ENCODE peak calls at places on chromosome 18, in four cellular contexts. One of them, this sample, is unnamed.
A peak's percentile ranks its signal among the peaks of the same experiment; 100 is the strongest.

GRCh38 chr18:8889479-8889878 is 184.1 kb downstream of the MTCL1 start:
- DNase-seq in GM12878: no peak
- DNase-seq in K562: no peak
- DNase-seq in IMR-90: peak; percentile 51
- DNase-seq in this sample: no peak

GRCh38 chr18:11497585-11497984 is 111.8 kb upstream of the SLC35G4 start:
- DNase-seq in GM12878: no peak
- DNase-seq in K562: no peak
- DNase-seq in IMR-90: peak; percentile 49
- DNase-seq in this sample: no peak

GRCh38 chr18:7789853-7790552 is 222.9 kb downstream of the PTPRM start:
- DNase-seq in GM12878: no peak
- DNase-seq in K562: no peak
- DNase-seq in IMR-90: peak; percentile 55
- DNase-seq in this sample: peak; percentile 33

GRCh38 chr18:45761512-45762114 is 37.6 kb downstream of the SLC14A1 start:
- DNase-seq in GM12878: no peak
- DNase-seq in K562: no peak
- DNase-seq in IMR-90: no peak
- DNase-seq in this sample: no peak

GRCh38 chr18:45248240-45248903 is 366.9 kb upstream of the SLC14A2 start:
- DNase-seq in GM12878: no peak
- DNase-seq in K562: no peak
- DNase-seq in IMR-90: peak; percentile 81
- DNase-seq in this sample: no peak

GRCh38 chr18:77911973-77912372 is 662.3 kb downstream of the GALR1 start:
- DNase-seq in GM12878: no peak
- DNase-seq in K562: no peak
- DNase-seq in IMR-90: no peak
- DNase-seq in this sample: no peak

GRCh38 chr18:29191263-29191662 is 1014.3 kb upstream of the CDH2 start:
- DNase-seq in GM12878: no peak
- DNase-seq in K562: no peak
- DNase-seq in IMR-90: peak; percentile 45
- DNase-seq in this sample: peak; percentile 1

GRCh38 chr18:39519741-39520140 is 1954.1 kb upstream of the CELF4 start:
- DNase-seq in GM12878: no peak
- DNase-seq in K562: no peak
- DNase-seq in IMR-90: no peak
- DNase-seq in this sample: no peak

GRCh38 chr18:76452357-76452756 is 42.7 kb downstream of the ZNF516 start:
- DNase-seq in GM12878: no peak
- DNase-seq in K562: no peak
- DNase-seq in IMR-90: peak; percentile 67
- DNase-seq in this sample: no peak

GRCh38 chr18:14971461-14972185 is 223.7 kb downstream of the ANKRD30B start:
- DNase-seq in GM12878: no peak
- DNase-seq in K562: no peak
- DNase-seq in IMR-90: no peak
- DNase-seq in this sample: no peak

GRCh38 chr18:77108821-77109692 is 23.5 kb downstream of the MBP start:
- DNase-seq in GM12878: no peak
- DNase-seq in K562: no peak
- DNase-seq in IMR-90: no peak
- DNase-seq in this sample: no peak

GRCh38 chr18:76518073-76518472 is 23.0 kb upstream of the ZNF516 start:
- DNase-seq in GM12878: no peak
- DNase-seq in K562: no peak
- DNase-seq in IMR-90: peak; percentile 32
- DNase-seq in this sample: no peak

GRCh38 chr18:24968233-24968775 is 383.7 kb downstream of the ZNF521 start:
- DNase-seq in GM12878: no peak
- DNase-seq in K562: no peak
- DNase-seq in IMR-90: peak; percentile 43
- DNase-seq in this sample: no peak
- TF ChIP-seq ELK1 in GM12878: no peak
- TF ChIP-seq ELK1 in K562: no peak
- TF ChIP-seq ELK1 in IMR-90: no peak
- TF ChIP-seq ELK1 in this sample: no peak

DNA sequence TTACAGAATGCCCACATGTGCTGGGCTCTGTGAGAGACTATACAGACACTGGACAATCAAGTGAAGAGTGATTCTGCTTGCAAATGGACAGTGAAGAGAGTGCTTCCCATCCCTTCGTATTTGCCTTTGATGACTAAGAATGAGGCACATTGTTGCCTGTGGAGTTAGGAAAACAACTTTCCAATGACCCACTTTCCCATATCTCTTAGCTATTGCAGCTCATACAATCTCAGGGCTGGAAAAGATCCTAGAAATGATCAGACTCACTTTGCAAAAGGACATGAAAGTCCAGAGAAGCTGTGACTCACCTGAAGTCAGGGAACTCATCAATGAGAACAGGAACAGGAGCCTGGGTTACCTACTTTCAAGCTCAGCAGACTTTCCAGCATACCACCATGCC is 440.5 kb upstream of the TCF4 start:
- DNase-seq in GM12878: no peak
- DNase-seq in K562: no peak
- DNase-seq in IMR-90: peak; percentile 80
- DNase-seq in this sample: peak; percentile 24
- TF ChIP-seq ELK1 in GM12878: no peak
- TF ChIP-seq ELK1 in K562: no peak
- TF ChIP-seq ELK1 in IMR-90: no peak
- TF ChIP-seq ELK1 in this sample: no peak

DNA sequence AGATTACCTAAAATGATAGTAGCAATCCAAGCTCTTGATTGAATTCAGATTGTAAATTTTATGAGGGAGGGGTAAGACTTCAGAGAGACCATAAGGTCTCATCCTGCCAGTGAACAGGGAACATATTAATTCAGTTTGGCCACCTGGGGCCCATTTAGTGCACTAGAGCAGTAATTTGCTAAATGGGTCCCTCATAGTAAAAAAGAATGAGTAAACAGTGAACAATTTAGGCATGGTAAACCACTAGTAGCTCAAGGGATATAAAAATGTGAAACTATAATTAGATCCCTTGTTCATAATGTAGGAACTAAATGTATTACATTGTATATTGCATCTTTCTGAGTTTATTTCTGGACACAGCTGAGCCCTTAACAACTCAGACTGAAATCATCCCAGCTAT is 4.9 kb upstream of the PHLPP1 start:
- DNase-seq in GM12878: no peak
- DNase-seq in K562: no peak
- DNase-seq in IMR-90: peak; percentile 33
- DNase-seq in this sample: no peak
- TF ChIP-seq ELK1 in GM12878: no peak
- TF ChIP-seq ELK1 in K562: no peak
- TF ChIP-seq ELK1 in IMR-90: no peak
- TF ChIP-seq ELK1 in this sample: no peak

GRCh38 chr18:58911241-58911640 is 46.6 kb downstream of the ZNF532 start:
- DNase-seq in GM12878: no peak
- DNase-seq in K562: no peak
- DNase-seq in IMR-90: peak; percentile 31
- DNase-seq in this sample: no peak
- TF ChIP-seq ELK1 in GM12878: no peak
- TF ChIP-seq ELK1 in K562: no peak
- TF ChIP-seq ELK1 in IMR-90: no peak
- TF ChIP-seq ELK1 in this sample: no peak

DNA sequence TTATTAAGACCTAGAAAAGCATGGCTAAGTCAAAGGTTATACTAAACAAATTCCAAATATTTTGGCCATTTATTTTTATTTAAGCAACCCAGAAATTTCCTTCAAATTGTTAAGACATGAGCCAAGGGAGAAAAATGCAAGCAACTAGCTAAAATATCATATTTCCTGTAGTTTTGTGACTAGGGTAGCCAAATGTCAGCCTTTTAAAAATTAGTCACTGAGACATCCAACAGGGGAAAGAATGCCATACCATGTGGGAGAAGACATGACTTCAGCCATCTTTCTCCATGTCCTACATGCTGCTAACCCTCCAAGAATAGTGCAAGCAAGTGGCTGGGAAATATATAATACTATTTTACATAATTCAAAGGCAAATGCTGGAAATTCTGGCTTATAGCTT is 197.9 kb downstream of the DSEL start:
- DNase-seq in GM12878: no peak
- DNase-seq in K562: no peak
- DNase-seq in IMR-90: peak; percentile 69
- DNase-seq in this sample: no peak
- TF ChIP-seq ELK1 in GM12878: no peak
- TF ChIP-seq ELK1 in K562: no peak
- TF ChIP-seq ELK1 in IMR-90: no peak
- TF ChIP-seq ELK1 in this sample: no peak

GRCh38 chr18:48519431-48520100 is 19.3 kb upstream of the CTIF start:
- DNase-seq in GM12878: no peak
- DNase-seq in K562: no peak
- DNase-seq in IMR-90: no peak
- DNase-seq in this sample: no peak

GRCh38 chr18:48527467-48527866 is 11.4 kb upstream of the CTIF start:
- DNase-seq in GM12878: no peak
- DNase-seq in K562: no peak
- DNase-seq in IMR-90: no peak
- DNase-seq in this sample: no peak

GRCh38 chr18:48525671-48526070 is 13.2 kb upstream of the CTIF start:
- DNase-seq in GM12878: no peak
- DNase-seq in K562: no peak
- DNase-seq in IMR-90: no peak
- DNase-seq in this sample: no peak

GRCh38 chr18:48517048-48517447 is 21.8 kb upstream of the CTIF start:
- DNase-seq in GM12878: no peak
- DNase-seq in K562: peak; percentile 13
- DNase-seq in IMR-90: no peak
- DNase-seq in this sample: no peak

DNA sequence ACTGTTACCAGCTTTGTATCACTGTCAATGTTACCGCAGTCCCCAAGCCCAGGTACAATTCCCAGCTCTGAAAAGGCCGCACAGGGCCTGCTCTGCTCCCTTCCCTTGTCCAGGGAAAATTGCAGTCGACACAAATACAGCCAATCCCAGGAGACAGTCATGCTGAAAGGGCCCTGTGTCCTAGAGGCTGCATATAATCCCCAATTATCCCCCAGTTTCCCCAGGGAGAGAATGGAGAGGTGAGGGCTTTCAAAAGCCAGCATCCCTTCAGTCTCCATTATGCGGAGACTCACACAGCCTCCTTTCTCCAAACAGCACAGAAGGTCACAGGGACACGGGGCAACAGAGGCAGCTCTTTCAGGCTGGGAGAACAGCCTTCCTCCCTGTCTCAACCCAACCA is 17.1 kb upstream of the CTIF start:
- DNase-seq in GM12878: no peak
- DNase-seq in K562: no peak
- DNase-seq in IMR-90: no peak
- DNase-seq in this sample: no peak
- TF ChIP-seq ELK1 in GM12878: no peak
- TF ChIP-seq ELK1 in K562: no peak
- TF ChIP-seq ELK1 in IMR-90: no peak
- TF ChIP-seq ELK1 in this sample: no peak

DNA sequence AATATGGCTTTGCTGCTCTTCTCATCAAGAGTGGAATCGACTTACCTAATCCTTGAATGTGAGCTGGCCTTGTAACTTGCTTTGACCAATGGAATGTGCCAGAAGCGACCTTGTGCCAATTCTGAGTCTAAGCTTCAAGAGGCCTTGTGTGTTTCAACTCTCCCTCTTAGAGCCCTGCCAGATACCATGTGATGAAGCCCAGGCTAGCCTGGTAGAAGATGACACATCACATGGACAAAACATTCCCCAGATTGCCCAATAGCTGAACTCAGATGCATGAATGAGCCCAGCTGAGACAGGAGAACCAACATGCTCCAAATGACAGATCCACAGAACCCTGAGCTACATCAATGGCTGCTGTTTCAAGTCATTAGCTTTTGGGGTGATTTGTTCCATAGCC is 4.2 kb upstream of the KLHL14 start:
- DNase-seq in GM12878: no peak
- DNase-seq in K562: no peak
- DNase-seq in IMR-90: no peak
- DNase-seq in this sample: no peak
- TF ChIP-seq ELK1 in GM12878: no peak
- TF ChIP-seq ELK1 in K562: no peak
- TF ChIP-seq ELK1 in IMR-90: no peak
- TF ChIP-seq ELK1 in this sample: no peak

GRCh38 chr18:64097497-64097896 is 51.4 kb downstream of the LINC00305 start:
- DNase-seq in GM12878: no peak
- DNase-seq in K562: no peak
- DNase-seq in IMR-90: no peak
- DNase-seq in this sample: no peak
- TF ChIP-seq ELK1 in GM12878: no peak
- TF ChIP-seq ELK1 in K562: no peak
- TF ChIP-seq ELK1 in IMR-90: no peak
- TF ChIP-seq ELK1 in this sample: no peak